ENCODE peak calls at places on chromosomes 2 and 18, in six cellular contexts. G is HCT116, T is GM23338, M is Panc1, Y is HepG2, Z is SK-N-SH. A is an unnamed sample.

GRCh38 chr18:10094154-10094553 is 180.3 kb downstream of the VAPA start:
- DNase-seq in G (no peak), T (no peak), M (no peak), Y (no peak), Z (no peak), A (no peak)

GRCh38 chr18:55416791-55417190 is 171.2 kb downstream of the TCF4 start:
- DNase-seq in G (no peak), T (no peak), M (no peak), Y (no peak), Z (peak; percentile 42), A (no peak)

GRCh38 chr2:175837046-175837445 is 165.0 kb downstream of the LNPK start:
- DNase-seq in G (no peak), T (no peak), M (no peak), Y (no peak), Z (no peak), A (no peak)

GRCh38 chr2:181904022-181904632 is 12.6 kb downstream of the ITPRID2 start:
- DNase-seq in G (no peak), T (peak; percentile 62), M (no peak), Y (peak; percentile 66), Z (peak; percentile 34), A (no peak)

GRCh38 chr18:46856975-46857374 is 60.3 kb downstream of the PIAS2 start:
- DNase-seq in G (peak; percentile 6), T (no peak), M (no peak), Y (no peak), Z (no peak), A (no peak)

GRCh38 chr2:61887684-61888303 is 662 bp downstream of the CCT4 start:
- DNase-seq in G (no peak), T (peak; percentile 29), M (no peak), Y (peak; percentile 41), Z (peak; percentile 36), A (no peak)

GRCh38 chr2:156474316-156474715 is 38.1 kb downstream of the GPD2 start:
- DNase-seq in G (no peak), T (no peak), M (no peak), Y (no peak), Z (no peak), A (no peak)

GRCh38 chr2:43508209-43508608 is 87.6 kb downstream of the THADA start:
- DNase-seq in G (no peak), T (no peak), M (no peak), Y (no peak), Z (no peak), A (no peak)

GRCh38 chr2:182463760-182464159 is 36.9 kb upstream of the PDE1A start:
- DNase-seq in G (no peak), T (no peak), M (no peak), Y (no peak), Z (no peak), A (no peak)

GRCh38 chr2:157302492-157303099 is 23.0 kb downstream of the ERMN start:
- DNase-seq in G (peak; percentile 13), T (peak; percentile 80), M (no peak), Y (peak; percentile 56), Z (peak; percentile 37), A (peak; percentile 18)

GRCh38 chr2:108459441-108459840 is 10.4 kb downstream of the GCC2 start:
- DNase-seq in G (no peak), T (no peak), M (no peak), Y (no peak), Z (no peak), A (no peak)

GRCh38 chr18:39435986-39436385 is 1870.4 kb upstream of the CELF4 start:
- DNase-seq in G (no peak), T (no peak), M (no peak), Y (no peak), Z (no peak), A (no peak)

GRCh38 chr2:194545978-194546377 is 1111.0 kb upstream of the SLC39A10 start:
- DNase-seq in G (peak; percentile 2), T (peak; percentile 19), M (no peak), Y (peak; percentile 4), Z (no peak), A (no peak)

DNA sequence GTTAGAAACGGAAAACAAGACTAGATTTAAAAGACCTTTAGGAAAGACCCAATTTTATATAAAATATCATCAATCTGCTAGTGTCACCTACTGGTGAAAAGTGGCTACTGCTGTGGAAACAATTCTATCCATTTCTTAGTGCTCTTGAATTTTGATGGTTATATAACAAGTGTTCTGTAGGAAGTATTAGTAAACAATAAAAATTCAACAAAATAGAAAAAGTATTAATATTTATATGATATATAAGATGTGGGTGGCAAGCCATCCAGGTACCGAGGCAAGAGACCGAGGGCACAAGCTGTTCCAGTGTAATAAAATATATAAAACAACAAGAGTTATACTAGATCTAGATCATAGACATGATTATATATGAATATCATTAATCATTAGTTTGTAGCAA is 6.2 kb upstream of the TMEM87B start:
- DNase-seq in G (peak; percentile 59), T (peak; percentile 64), M (peak; percentile 54), Y (peak; percentile 71), Z (peak; percentile 42), A (no peak)
- TF ChIP-seq CTCF in G (peak; percentile 69), T (peak; percentile 78), M (no peak), Y (peak; percentile 70), Z (peak; percentile 82), A (peak; percentile 82)

DNA sequence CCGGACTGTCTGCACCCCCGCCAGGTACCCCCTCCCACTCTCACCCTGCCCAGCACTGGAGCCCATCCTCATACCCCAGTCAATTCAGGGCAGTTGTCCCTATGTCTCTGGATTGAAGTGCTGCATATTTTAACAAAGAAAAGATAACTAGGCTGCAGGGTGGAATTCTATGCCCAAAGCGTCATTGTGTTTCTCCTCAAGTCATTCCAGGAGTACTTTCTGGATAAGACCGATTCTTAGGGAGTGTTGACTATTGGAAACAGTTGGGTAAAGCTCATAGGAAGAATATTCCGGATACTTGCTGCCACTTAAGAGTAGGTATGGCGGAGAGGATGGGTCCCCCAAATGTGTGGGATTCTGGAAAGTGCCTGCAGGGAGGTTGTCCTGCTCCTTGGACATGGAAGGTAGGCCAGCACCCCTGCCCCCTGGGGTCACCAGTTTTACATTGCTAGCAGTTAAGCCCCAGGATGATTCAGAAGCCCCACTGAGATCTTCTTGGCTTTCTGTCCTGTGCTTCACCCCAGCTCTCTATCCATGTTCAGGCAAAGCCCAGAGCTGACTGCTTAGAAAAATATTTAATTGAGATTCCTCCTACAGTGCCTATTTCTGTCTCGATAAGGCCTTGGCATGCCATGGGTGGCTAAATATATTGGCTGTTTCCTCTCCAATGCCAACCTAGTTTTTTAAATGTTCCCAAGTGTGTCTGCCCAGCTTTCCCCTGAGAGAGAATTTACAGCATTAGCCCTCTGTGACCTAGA is 48.2 kb downstream of the RPL37A start:
- DNase-seq in G (no peak), T (no peak), M (no peak), Y (no peak), Z (no peak), A (no peak)
- TF ChIP-seq POLR2AphosphoS5 in G (no peak), T (no peak), M (no peak), Y (no peak), Z (no peak), A (no peak)

GRCh38 chr2:159802673-159803072 is 4.7 kb upstream of the CD302 start:
- DNase-seq in G (no peak), T (no peak), M (no peak), Y (no peak), Z (no peak), A (no peak)

GRCh38 chr2:159811232-159811631 is 13.2 kb upstream of the CD302 start:
- DNase-seq in G (no peak), T (no peak), M (no peak), Y (no peak), Z (no peak), A (no peak)

GRCh38 chr2:159804941-159805340 is 6.9 kb upstream of the CD302 start:
- DNase-seq in G (no peak), T (no peak), M (no peak), Y (no peak), Z (no peak), A (no peak)

GRCh38 chr2:159803235-159803962 is 5.4 kb upstream of the CD302 start:
- DNase-seq in G (no peak), T (no peak), M (no peak), Y (no peak), Z (no peak), A (no peak)

DNA sequence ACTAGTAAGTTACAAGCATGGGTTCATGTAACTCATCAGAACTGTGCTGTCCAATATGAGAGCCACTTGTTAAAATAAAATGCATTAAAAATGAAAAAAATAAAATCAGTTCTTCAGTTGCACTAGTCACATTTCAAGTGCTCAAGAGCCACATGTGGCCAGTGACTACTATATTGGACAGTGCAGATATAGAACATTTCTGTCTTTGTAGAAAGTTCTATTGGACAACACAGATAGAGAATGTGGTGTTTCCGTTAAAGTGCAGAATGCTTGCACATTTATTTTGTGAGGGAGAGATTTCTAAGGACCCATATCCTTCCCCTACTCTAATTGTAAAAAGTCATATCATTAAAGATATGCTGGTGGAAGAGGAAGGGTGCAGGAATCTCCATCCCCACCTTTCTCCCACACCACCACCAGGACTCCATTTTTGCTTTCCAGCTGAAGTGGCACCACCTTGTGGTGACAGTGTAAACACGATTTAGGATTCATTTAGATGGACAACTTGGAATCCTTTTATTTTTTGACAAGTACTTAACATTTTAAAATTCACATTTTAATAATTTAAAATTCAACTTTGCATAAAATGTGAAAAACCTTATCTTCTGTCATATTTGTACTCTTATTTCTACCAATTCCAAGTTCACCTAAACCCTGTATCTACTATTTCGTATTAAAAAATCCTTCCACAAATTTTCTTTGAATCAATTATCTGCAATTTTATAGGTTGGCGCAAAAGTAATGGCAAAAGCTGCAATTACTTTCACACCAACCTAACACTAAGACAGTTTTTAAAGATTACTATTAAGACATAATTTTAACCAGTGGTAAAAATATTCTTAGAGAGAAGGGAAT is 9.4 kb upstream of the CD302 start:
- DNase-seq in G (peak; percentile 52), T (peak; percentile 83), M (peak; percentile 18), Y (peak; percentile 76), Z (peak; percentile 69), A (no peak)
- TF ChIP-seq REST in G (no peak), T (no peak), M (no peak), Y (no peak), Z (no peak), A (no peak)

GRCh38 chr2:223697316-223697875 is 95.2 kb upstream of the SCG2 start:
- DNase-seq in G (no peak), T (no peak), M (no peak), Y (no peak), Z (no peak), A (no peak)

GRCh38 chr2:223700221-223700620 is 98.1 kb upstream of the SCG2 start:
- DNase-seq in G (no peak), T (no peak), M (no peak), Y (no peak), Z (no peak), A (no peak)

GRCh38 chr2:223701761-223702160 is 99.6 kb upstream of the SCG2 start:
- DNase-seq in G (no peak), T (no peak), M (no peak), Y (no peak), Z (no peak), A (no peak)

GRCh38 chr2:223696719-223697118 is 94.6 kb upstream of the SCG2 start:
- DNase-seq in G (peak; percentile 87), T (no peak), M (no peak), Y (peak; percentile 41), Z (no peak), A (no peak)

DNA sequence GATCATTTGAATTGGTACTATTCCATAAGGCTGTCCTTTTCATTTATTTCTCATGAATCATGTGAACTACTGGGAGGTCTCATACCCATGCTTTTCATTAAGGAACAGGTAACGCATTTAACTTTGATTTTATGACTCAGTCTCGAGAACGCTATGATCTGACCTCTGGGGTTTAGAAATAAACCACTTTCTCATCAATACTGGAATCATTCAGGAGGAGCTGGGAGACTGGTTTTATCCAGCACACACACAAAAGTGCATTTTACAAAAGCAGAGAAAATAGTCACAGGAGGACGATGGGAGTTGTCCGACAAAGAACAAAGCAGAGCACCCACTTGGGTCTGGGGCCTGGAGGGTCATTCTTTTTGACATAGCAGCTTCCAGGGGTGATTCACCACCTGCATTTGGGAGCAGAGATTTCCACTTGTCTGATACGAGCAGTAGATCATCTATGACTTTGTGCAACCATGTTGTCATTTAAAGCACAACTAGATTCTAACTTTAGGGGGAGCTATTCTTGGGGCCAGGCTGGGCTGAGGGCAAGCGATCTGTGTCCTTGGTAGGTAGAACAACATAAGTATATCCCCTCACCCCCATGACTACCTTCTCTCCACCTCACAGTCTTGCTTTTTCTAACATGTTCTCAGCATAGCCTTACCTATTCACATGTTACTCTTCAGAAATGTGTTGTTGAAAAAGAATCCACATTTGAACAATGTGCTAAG is 95.9 kb upstream of the SCG2 start:
- DNase-seq in G (peak; percentile 96), T (peak; percentile 24), M (no peak), Y (no peak), Z (no peak), A (no peak)
- TF ChIP-seq CTCF in G (peak; percentile 59), T (peak; percentile 32), M (no peak), Y (peak; percentile 4), Z (no peak), A (no peak)